ENCODE peak calls at places on chromosomes 12 and 14, in nine cellular contexts. One of them, this sample, is unnamed.

GRCh38 chr14:68365228-68365627 is 427.6 kb downstream of the ZFP36L1 start:
- DNase-seq in naive thymus-derived CD8-positive, alpha-beta T cell: no peak
- DNase-seq in lung: no peak
- DNase-seq in stimulated activated CD8-positive, alpha-beta memory T cell treated with anti-CD3 and anti-CD28 coated beads, Interleukin-4, amount 100 ng/mL, for 48 hours: no peak
- DNase-seq in breast epithelium: no peak
- DNase-seq in stimulated activated CD4-positive, alpha-beta T cell treated with anti-CD3 and anti-CD28 coated beads, Interleukin-4, amount 100 ng/mL, for 48 hours: no peak
- DNase-seq in germinal center: no peak
- DNase-seq in PC-3: peak
- DNase-seq in HFF-Myc: no peak
- DNase-seq in this sample: no peak

GRCh38 chr14:96762650-96763049 is 34.5 kb upstream of the VRK1 start:
- DNase-seq in naive thymus-derived CD8-positive, alpha-beta T cell: peak
- DNase-seq in stimulated activated CD4-positive, alpha-beta T cell treated with anti-CD3 and anti-CD28 coated beads, Interleukin-4, amount 100 ng/mL, for 48 hours: no peak
- DNase-seq in germinal center: peak
- DNase-seq in lung: peak
- DNase-seq in breast epithelium: no peak
- DNase-seq in HFF-Myc: peak
- DNase-seq in PC-3: peak
- DNase-seq in stimulated activated CD8-positive, alpha-beta memory T cell treated with anti-CD3 and anti-CD28 coated beads, Interleukin-4, amount 100 ng/mL, for 48 hours: no peak
- DNase-seq in this sample: no peak

GRCh38 chr12:102349079-102349478 is 131.3 kb downstream of the IGF1 start:
- DNase-seq in stimulated activated CD4-positive, alpha-beta T cell treated with anti-CD3 and anti-CD28 coated beads, Interleukin-4, amount 100 ng/mL, for 48 hours: no peak
- DNase-seq in naive thymus-derived CD8-positive, alpha-beta T cell: no peak
- DNase-seq in stimulated activated CD8-positive, alpha-beta memory T cell treated with anti-CD3 and anti-CD28 coated beads, Interleukin-4, amount 100 ng/mL, for 48 hours: no peak
- DNase-seq in HFF-Myc: no peak
- DNase-seq in germinal center: no peak
- DNase-seq in lung: no peak
- DNase-seq in breast epithelium: no peak
- DNase-seq in PC-3: no peak
- DNase-seq in this sample: no peak

GRCh38 chr12:96210376-96211055 is 16.3 kb downstream of the ELK3 start:
- DNase-seq in lung: no peak
- DNase-seq in germinal center: no peak
- DNase-seq in stimulated activated CD8-positive, alpha-beta memory T cell treated with anti-CD3 and anti-CD28 coated beads, Interleukin-4, amount 100 ng/mL, for 48 hours: peak
- DNase-seq in breast epithelium: no peak
- DNase-seq in HFF-Myc: no peak
- DNase-seq in PC-3: no peak
- DNase-seq in stimulated activated CD4-positive, alpha-beta T cell treated with anti-CD3 and anti-CD28 coated beads, Interleukin-4, amount 100 ng/mL, for 48 hours: no peak
- DNase-seq in naive thymus-derived CD8-positive, alpha-beta T cell: peak
- DNase-seq in this sample: no peak

GRCh38 chr12:51864701-51865469 is 16.4 kb upstream of the FIGNL2 start:
- DNase-seq in PC-3: no peak
- DNase-seq in stimulated activated CD8-positive, alpha-beta memory T cell treated with anti-CD3 and anti-CD28 coated beads, Interleukin-4, amount 100 ng/mL, for 48 hours: no peak
- DNase-seq in lung: no peak
- DNase-seq in stimulated activated CD4-positive, alpha-beta T cell treated with anti-CD3 and anti-CD28 coated beads, Interleukin-4, amount 100 ng/mL, for 48 hours: no peak
- DNase-seq in germinal center: no peak
- DNase-seq in naive thymus-derived CD8-positive, alpha-beta T cell: no peak
- DNase-seq in breast epithelium: no peak
- DNase-seq in HFF-Myc: no peak
- DNase-seq in this sample: no peak

GRCh38 chr14:47240755-47241437 is 434.5 kb downstream of the MDGA2 start:
- DNase-seq in stimulated activated CD4-positive, alpha-beta T cell treated with anti-CD3 and anti-CD28 coated beads, Interleukin-4, amount 100 ng/mL, for 48 hours: no peak
- DNase-seq in lung: no peak
- DNase-seq in HFF-Myc: no peak
- DNase-seq in germinal center: no peak
- DNase-seq in PC-3: no peak
- DNase-seq in naive thymus-derived CD8-positive, alpha-beta T cell: no peak
- DNase-seq in breast epithelium: no peak
- DNase-seq in stimulated activated CD8-positive, alpha-beta memory T cell treated with anti-CD3 and anti-CD28 coated beads, Interleukin-4, amount 100 ng/mL, for 48 hours: no peak
- DNase-seq in this sample: no peak

GRCh38 chr12:89657090-89657489 is 51.5 kb downstream of the ATP2B1 start:
- DNase-seq in lung: no peak
- DNase-seq in naive thymus-derived CD8-positive, alpha-beta T cell: no peak
- DNase-seq in stimulated activated CD8-positive, alpha-beta memory T cell treated with anti-CD3 and anti-CD28 coated beads, Interleukin-4, amount 100 ng/mL, for 48 hours: no peak
- DNase-seq in HFF-Myc: no peak
- DNase-seq in germinal center: peak
- DNase-seq in breast epithelium: no peak
- DNase-seq in PC-3: no peak
- DNase-seq in stimulated activated CD4-positive, alpha-beta T cell treated with anti-CD3 and anti-CD28 coated beads, Interleukin-4, amount 100 ng/mL, for 48 hours: no peak
- DNase-seq in this sample: no peak

GRCh38 chr14:102902086-102902485 is 20.4 kb upstream of the AMN start:
- DNase-seq in PC-3: no peak
- DNase-seq in naive thymus-derived CD8-positive, alpha-beta T cell: no peak
- DNase-seq in breast epithelium: no peak
- DNase-seq in germinal center: no peak
- DNase-seq in HFF-Myc: no peak
- DNase-seq in stimulated activated CD8-positive, alpha-beta memory T cell treated with anti-CD3 and anti-CD28 coated beads, Interleukin-4, amount 100 ng/mL, for 48 hours: no peak
- DNase-seq in lung: no peak
- DNase-seq in stimulated activated CD4-positive, alpha-beta T cell treated with anti-CD3 and anti-CD28 coated beads, Interleukin-4, amount 100 ng/mL, for 48 hours: no peak
- DNase-seq in this sample: no peak

GRCh38 chr14:77026166-77026929 is 2.2 kb downstream of the IRF2BPL start:
- DNase-seq in stimulated activated CD4-positive, alpha-beta T cell treated with anti-CD3 and anti-CD28 coated beads, Interleukin-4, amount 100 ng/mL, for 48 hours: no peak
- DNase-seq in PC-3: peak
- DNase-seq in lung: no peak
- DNase-seq in stimulated activated CD8-positive, alpha-beta memory T cell treated with anti-CD3 and anti-CD28 coated beads, Interleukin-4, amount 100 ng/mL, for 48 hours: no peak
- DNase-seq in naive thymus-derived CD8-positive, alpha-beta T cell: no peak
- DNase-seq in germinal center: no peak
- DNase-seq in breast epithelium: no peak
- DNase-seq in HFF-Myc: no peak
- DNase-seq in this sample: no peak

GRCh38 chr12:74889563-74890236 is 319.9 kb downstream of the KCNC2 start:
- DNase-seq in stimulated activated CD4-positive, alpha-beta T cell treated with anti-CD3 and anti-CD28 coated beads, Interleukin-4, amount 100 ng/mL, for 48 hours: no peak
- DNase-seq in germinal center: no peak
- DNase-seq in PC-3: peak
- DNase-seq in HFF-Myc: peak
- DNase-seq in naive thymus-derived CD8-positive, alpha-beta T cell: no peak
- DNase-seq in lung: no peak
- DNase-seq in breast epithelium: no peak
- DNase-seq in stimulated activated CD8-positive, alpha-beta memory T cell treated with anti-CD3 and anti-CD28 coated beads, Interleukin-4, amount 100 ng/mL, for 48 hours: no peak
- DNase-seq in this sample: no peak

GRCh38 chr14:24284501-24285035 is 13.2 kb upstream of the RABGGTA start:
- DNase-seq in PC-3: no peak
- DNase-seq in HFF-Myc: no peak
- DNase-seq in naive thymus-derived CD8-positive, alpha-beta T cell: no peak
- DNase-seq in stimulated activated CD8-positive, alpha-beta memory T cell treated with anti-CD3 and anti-CD28 coated beads, Interleukin-4, amount 100 ng/mL, for 48 hours: no peak
- DNase-seq in lung: no peak
- DNase-seq in stimulated activated CD4-positive, alpha-beta T cell treated with anti-CD3 and anti-CD28 coated beads, Interleukin-4, amount 100 ng/mL, for 48 hours: no peak
- DNase-seq in germinal center: no peak
- DNase-seq in breast epithelium: no peak
- DNase-seq in this sample: no peak

This sample was measured in tibial nerve.